ENCODE peak calls at places on chromosomes 4 and X, in nine cellular contexts. D is uterus, F is cardiac muscle cell, C is bronchial epithelial cell, L is osteocyte, I is IMR-90, E is CD14-positive monocyte, P is hepatocyte, M is RWPE1. U is an unnamed sample.

GRCh38 chrX:119477812-119478232 is 9.6 kb downstream of the SLC25A5 start:
- DNase-seq in D (peak; percentile 55), F (no peak), C (peak; percentile 54), L (no peak), I (peak; percentile 93), E (no peak), P (peak; percentile 79), M (no peak), U (no peak)

GRCh38 chr4:82692101-82692780 is 106.4 kb downstream of the SCD5 start:
- DNase-seq in D (no peak), F (no peak), C (no peak), L (no peak), I (no peak), E (no peak), P (no peak), M (no peak), U (no peak)

GRCh38 chrX:72107841-72108590 is 23.7 kb downstream of the RTL5 start:
- DNase-seq in D (no peak), F (no peak), C (no peak), L (no peak), I (no peak), E (peak; percentile 66), P (no peak), M (no peak), U (no peak)

GRCh38 chr4:119028296-119028695 is 107.3 kb upstream of the MYOZ2 start:
- DNase-seq in D (no peak), F (no peak), C (no peak), L (no peak), I (no peak), E (no peak), P (no peak), M (no peak), U (no peak)

GRCh38 chr4:88646528-88647280 is 50.9 kb downstream of the NAP1L5 start:
- DNase-seq in D (no peak), F (no peak), C (peak; percentile 54), L (no peak), I (no peak), E (no peak), P (no peak), M (peak; percentile 54), U (no peak)

GRCh38 chr4:162793571-162793970 is 373.1 kb downstream of the NAF1 start:
- DNase-seq in D (no peak), F (no peak), C (no peak), L (no peak), I (no peak), E (no peak), P (no peak), M (no peak), U (no peak)

GRCh38 chr4:76881375-76881774 is 16.6 kb downstream of the SOWAHB start:
- DNase-seq in D (no peak), F (no peak), C (peak; percentile 94), L (no peak), I (no peak), E (no peak), P (peak; percentile 62), M (peak; percentile 59), U (no peak)

GRCh38 chrX:31527455-31528126 is 455.8 kb upstream of the FTHL17 start:
- DNase-seq in D (no peak), F (no peak), C (no peak), L (no peak), I (no peak), E (no peak), P (no peak), M (no peak), U (no peak)

GRCh38 chr4:110071466-110071865 is 126.9 kb downstream of the ELOVL6 start:
- DNase-seq in D (no peak), F (no peak), C (no peak), L (no peak), I (no peak), E (no peak), P (no peak), M (no peak), U (no peak)
- TF ChIP-seq CTCF in D (no peak), F (no peak), C (no peak), L (no peak), I (no peak), E (no peak), P (no peak), M (no peak), U (no peak)

DNA sequence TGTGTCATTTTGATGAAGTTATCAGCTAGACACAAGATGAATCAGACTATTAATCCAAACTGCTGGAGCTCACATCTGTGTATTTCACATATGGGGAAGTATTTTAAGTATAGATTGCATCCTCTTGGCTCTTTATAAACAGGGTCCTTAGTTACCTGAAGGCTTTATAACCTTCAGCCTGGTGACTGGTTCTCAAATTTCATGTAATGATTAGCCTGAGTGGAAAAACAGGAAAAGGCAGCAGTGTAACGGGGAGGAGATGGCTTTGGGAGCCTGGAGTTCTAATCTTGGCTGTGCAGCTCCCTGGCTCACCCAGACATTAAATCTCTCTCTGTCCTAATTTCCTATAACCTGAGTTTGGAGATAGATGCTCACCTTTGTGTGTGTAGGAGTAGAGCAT is 103.8 kb upstream of the HPF1 start:
- DNase-seq in D (no peak), F (no peak), C (no peak), L (no peak), I (no peak), E (no peak), P (no peak), M (no peak), U (no peak)
- TF ChIP-seq CTCF in D (no peak), F (no peak), C (no peak), L (no peak), I (no peak), E (no peak), P (no peak), M (no peak), U (no peak)

GRCh38 chrX:68190799-68191198 is 242.5 kb downstream of the OPHN1 start:
- DNase-seq in D (no peak), F (no peak), C (peak; percentile 18), L (no peak), I (no peak), E (no peak), P (no peak), M (no peak), U (no peak)
- TF ChIP-seq CTCF in D (no peak), F (no peak), C (no peak), L (no peak), I (no peak), E (no peak), P (no peak), M (no peak), U (no peak)

GRCh38 chr4:2526559-2526958 is 9.9 kb upstream of the FAM193A start:
- DNase-seq in D (no peak), F (no peak), C (no peak), L (no peak), I (no peak), E (no peak), P (no peak), M (no peak), U (no peak)
- TF ChIP-seq CTCF in D (no peak), F (no peak), C (no peak), L (no peak), I (no peak), E (no peak), P (no peak), M (no peak), U (no peak)

U was measured in mesothelial cell of epicardium.